ENCODE peak calls at places on chromosomes 16 and 17, in ten cellular contexts. D is NCI-H510A treated with DMSO at 0.1 percent for 48 hours, N is T-helper 17 cell, G is GM20000, C is ascending aorta, K is lung, L is NCI-H1105, B is NCI-H345, M is HFFc6, Z is T-helper 2 cell. V is an unnamed sample.

GRCh38 chr16:67543582-67543981 is 15.0 kb downstream of the RIPOR1 start:
- DNase-seq in D (no peak), N (no peak), G (no peak), C (no peak), K (no peak), L (no peak), B (no peak), M (no peak), Z (no peak), V (no peak)

GRCh38 chr16:57775661-57776469 is 26.4 kb downstream of the KIFC3 start:
- DNase-seq in D (peak; percentile 87), N (no peak), G (no peak), C (no peak), K (no peak), L (no peak), B (peak; percentile 72), M (no peak), Z (no peak), V (no peak)

GRCh38 chr16:82300374-82300936 is 130.4 kb upstream of the MPHOSPH6 start:
- DNase-seq in D (no peak), N (no peak), G (no peak), C (no peak), K (no peak), L (no peak), B (no peak), M (no peak), Z (no peak), V (no peak)

GRCh38 chr17:42985225-42985624 is 4.9 kb downstream of the RUNDC1 start:
- DNase-seq in D (no peak), N (no peak), G (peak; percentile 72), C (no peak), K (no peak), L (no peak), B (no peak), M (no peak), Z (no peak), V (no peak)

GRCh38 chr17:62627904-62628603 is 584 bp downstream of the MRC2 start:
- DNase-seq in D (no peak), N (no peak), G (peak; percentile 67), C (peak; percentile 80), K (peak; percentile 47), L (no peak), B (no peak), M (peak; percentile 58), Z (no peak), V (peak; percentile 48)

GRCh38 chr17:50945779-50946222 is 79.6 kb upstream of the TOB1 start:
- DNase-seq in D (no peak), N (no peak), G (no peak), C (no peak), K (no peak), L (no peak), B (no peak), M (no peak), Z (no peak), V (no peak)

GRCh38 chr17:27807567-27808470 is 7.5 kb upstream of the NOS2 start:
- DNase-seq in D (peak; percentile 83), N (no peak), G (peak; percentile 76), C (no peak), K (no peak), L (no peak), B (peak; percentile 75), M (no peak), Z (peak; percentile 49), V (peak; percentile 6)

GRCh38 chr17:60311186-60311585 is 80.7 kb downstream of the USP32 start:
- DNase-seq in D (no peak), N (no peak), G (no peak), C (no peak), K (no peak), L (no peak), B (no peak), M (no peak), Z (no peak), V (no peak)

GRCh38 chr17:74960739-74961342 is 11.7 kb downstream of the HID1 start:
- DNase-seq in D (no peak), N (no peak), G (peak; percentile 82), C (no peak), K (peak; percentile 62), L (no peak), B (no peak), M (peak; percentile 18), Z (peak; percentile 35), V (peak; percentile 6)

GRCh38 chr17:33292981-33293867 is at the start of gene ASIC2:
- DNase-seq in D (no peak), N (no peak), G (no peak), C (no peak), K (no peak), L (peak; percentile 10), B (peak; percentile 72), M (no peak), Z (no peak), V (no peak)

GRCh38 chr16:67240506-67240905 is 6.8 kb downstream of the FHOD1 start:
- DNase-seq in D (no peak), N (no peak), G (no peak), C (no peak), K (peak; percentile 89), L (no peak), B (no peak), M (peak; percentile 37), Z (no peak), V (no peak)

V was measured in kidney glomerular epithelial cell.